ENCODE peak calls at places on chromosome 10, in four cellular contexts. V, G, S and Z are unnamed samples.

GRCh38 chr10:50224330-50224952 is 26.9 kb downstream of the ASAH2 start:
- DNase-seq in S (peak), V (peak), G (no peak), Z (no peak)

GRCh38 chr10:14074062-14074884 is 256.5 kb downstream of the FRMD4A start:
- DNase-seq in V (no peak), S (no peak), G (no peak), Z (peak)

GRCh38 chr10:43959854-43960415 is 311.3 kb upstream of the ZNF32 start:
- DNase-seq in V (no peak), G (no peak), S (no peak), Z (peak)

GRCh38 chr10:8910314-8910713 is 855.8 kb downstream of the GATA3 start:
- DNase-seq in G (no peak), S (no peak), V (no peak), Z (no peak)

GRCh38 chr10:34723746-34724145 is 91.3 kb downstream of the PARD3 start:
- DNase-seq in G (no peak), V (peak), S (peak), Z (no peak)

GRCh38 chr10:100528885-100529472 is 692 bp downstream of the NDUFB8 start:
- DNase-seq in G (no peak), V (no peak), S (peak), Z (no peak)

GRCh38 chr10:119533473-119533872 is 9.0 kb downstream of the RGS10 start:
- DNase-seq in G (no peak), V (no peak), S (no peak), Z (no peak)

GRCh38 chr10:7090529-7090928 is 320.3 kb downstream of the SFMBT2 start:
- DNase-seq in V (no peak), G (no peak), S (no peak), Z (no peak)

GRCh38 chr10:23065549-23065948 is 29.8 kb upstream of the MSRB2 start:
- DNase-seq in G (no peak), S (no peak), V (no peak), Z (peak)